ENCODE peak calls at places on chromosomes 4 and X, in six cellular contexts. R is activated gamma-delta T cell treated with Interleukin-2 at 50 U/mL for 16 hours; T is activated CD8-positive, alpha-beta memory T cell treated with anti-CD3 and anti-CD28 coated beads for 4 hours; B is AG08396; N is posterior cingulate gyrus; K is SJCRH30. I is an unnamed sample.
A peak's percentile ranks its signal among the peaks of the same experiment; 100 is the strongest.

GRCh38 chrX:7068939-7069367 is 78.6 kb upstream of the STS start:
- DNase-seq in N (no peak), K (peak; percentile 25), B (no peak), R (peak; percentile 33), T (no peak), I (no peak)

GRCh38 chr4:24230955-24231354 is 341.1 kb upstream of the PPARGC1A start:
- DNase-seq in N (no peak), T (no peak), B (no peak), R (no peak), K (no peak), I (no peak)

GRCh38 chrX:140712413-140713173 is 3.0 kb downstream of the LINC00632 start:
- DNase-seq in B (peak; percentile 29), R (no peak), T (no peak), K (peak; percentile 72), N (peak; percentile 64), I (no peak)

GRCh38 chr4:133584714-133585113 is 435.6 kb downstream of the PCDH10 start:
- DNase-seq in B (no peak), R (no peak), N (no peak), K (no peak), T (no peak), I (no peak)

GRCh38 chr4:151324449-151325319 is 721 bp downstream of the SH3D19 start:
- DNase-seq in K (peak; percentile 6), N (peak; percentile 23), T (no peak), B (peak; percentile 60), R (no peak), I (no peak)

GRCh38 chr4:18480342-18480741 is 458.8 kb upstream of the LCORL start:
- DNase-seq in R (no peak), N (no peak), B (no peak), T (no peak), K (no peak), I (no peak)

GRCh38 chrX:34275710-34276109 is 143.6 kb upstream of the FAM47A start:
- DNase-seq in T (no peak), K (no peak), N (no peak), R (no peak), B (no peak), I (no peak)

GRCh38 chr4:10299601-10300000 is 157.6 kb downstream of the ZNF518B start:
- DNase-seq in R (no peak), B (no peak), K (no peak), N (no peak), T (no peak), I (no peak)

GRCh38 chr4:129230836-129231235 is 134.9 kb downstream of the C4orf33 start:
- DNase-seq in T (no peak), K (no peak), R (no peak), N (no peak), B (no peak), I (no peak)

GRCh38 chr4:102598102-102598758 is 97.1 kb downstream of the NFKB1 start:
- DNase-seq in R (no peak), K (no peak), N (no peak), T (no peak), B (peak; percentile 8), I (no peak)

I was measured in activated T-helper 1 cell treated with anti-CD3 and anti-CD28 coated beads, Interleukin-2, amount 50 U/mL, for 16 hours.